ENCODE peak calls at places on chromosome 11, in four cellular contexts. T is CD8-positive, alpha-beta memory T cell; F is left ventricle myocardium inferior; H is Karpas-422. Z is an unnamed sample.
A peak's percentile ranks its signal among the peaks of the same experiment; 100 is the strongest.

GRCh38 chr11:66720223-66720898 is 8.7 kb downstream of the SPTBN2 start:
- DNase-seq in H (peak; percentile 85), F (no peak), T (peak; percentile 49), Z (no peak)

GRCh38 chr11:110655967-110656366 is 56.3 kb downstream of the ARHGAP20 start:
- DNase-seq in H (no peak), T (no peak), F (no peak), Z (no peak)

GRCh38 chr11:12246169-12246568 is 131.2 kb upstream of the PARVA start:
- DNase-seq in H (no peak), T (peak; percentile 19), F (no peak), Z (no peak)

GRCh38 chr11:3950996-3951662 is 95.7 kb downstream of the STIM1 start:
- DNase-seq in T (no peak), F (no peak), H (no peak), Z (no peak)

GRCh38 chr11:86230196-86230813 is 14.2 kb upstream of the EED start:
- DNase-seq in T (no peak), H (no peak), F (no peak), Z (no peak)

GRCh38 chr11:70503878-70504240 is 105.5 kb downstream of the CTTN start:
- DNase-seq in H (no peak), F (peak; percentile 13), T (peak; percentile 26), Z (no peak)

GRCh38 chr11:3000032-3000961 is 8.2 kb upstream of the NAP1L4 start:
- DNase-seq in T (no peak), F (peak; percentile 79), H (no peak), Z (no peak)

GRCh38 chr11:64776875-64777274 is 1.5 kb downstream of the SF1 start:
- DNase-seq in T (peak; percentile 29), F (no peak), H (no peak), Z (no peak)

GRCh38 chr11:86740628-86741488 is 59.5 kb upstream of the PRSS23 start:
- DNase-seq in F (no peak), T (no peak), H (no peak), Z (peak; percentile 75)

Z was measured in uterus.